ENCODE peak calls at places on chromosomes 7 and 10, in ten cellular contexts. W is CD8-positive, alpha-beta T cell; A is gastrocnemius medialis; B is cardiac muscle cell; E is psoas muscle; R is mesendoderm; S is BJ; G is left ventricle myocardium inferior; D is PC-9; F is Peyer's patch. H is an unnamed sample. For H3K27me3, the result is how much of the 10 kb centered on the place peaks cover.

GRCh38 chr10:80501913-80502521 is 35.7 kb upstream of the SH2D4B start:
- DNase-seq in A (no peak), G (no peak), E (peak), F (no peak), D (peak), R (peak), S (no peak), B (no peak), W (no peak), H (no peak)

GRCh38 chr7:155568335-155568660 is 21.9 kb upstream of the CNPY1 start:
- DNase-seq in A (no peak), F (no peak), D (no peak), W (no peak), S (no peak), R (no peak), G (no peak), E (no peak), B (no peak), H (no peak)

GRCh38 chr7:130875901-130876300 is 141.9 kb upstream of the KLF14 start:
- DNase-seq in F (no peak), E (no peak), W (no peak), S (no peak), A (no peak), B (no peak), R (no peak), G (no peak), D (no peak), H (no peak)

GRCh38 chr7:74051629-74052410 is 23.8 kb downstream of the ELN start:
- DNase-seq in R (peak), S (no peak), D (peak), F (peak), A (no peak), W (no peak), B (peak), G (no peak), E (peak), H (no peak)

GRCh38 chr7:28190077-28190476 is 9.5 kb upstream of the JAZF1 start:
- DNase-seq in E (no peak), R (peak), S (no peak), F (no peak), B (peak), D (no peak), A (no peak), G (no peak), W (no peak), H (no peak)

GRCh38 chr10:14543904-14544210 is 213.1 kb upstream of the FRMD4A start:
- DNase-seq in S (no peak), F (no peak), A (no peak), D (no peak), E (no peak), B (no peak), W (no peak), R (no peak), G (no peak), H (no peak)

GRCh38 chr7:80150621-80151273 is 16.1 kb downstream of the GNAI1 start:
- DNase-seq in E (no peak), B (peak), D (no peak), W (no peak), F (no peak), G (no peak), A (no peak), S (no peak), R (peak), H (no peak)

GRCh38 chr7:107961399-107961798 is 41.6 kb downstream of the LAMB1 start:
- DNase-seq in A (peak), F (no peak), W (no peak), S (no peak), E (peak), G (peak), D (no peak), B (peak), R (no peak), H (peak)

GRCh38 chr10:58439632-58440364 is 54.6 kb downstream of the TFAM start:
- DNase-seq in B (no peak), F (no peak), R (no peak), A (no peak), G (no peak), E (no peak), D (no peak), S (no peak), W (no peak), H (no peak)

GRCh38 chr7:32532086-32532485 is 36.8 kb downstream of the AVL9 start:
- DNase-seq in S (no peak), B (no peak), F (no peak), A (no peak), R (no peak), E (no peak), D (no peak), W (no peak), G (no peak), H (no peak)

GRCh38 chr7:142585425-142585824 is 163.8 kb upstream of the PRSS1 start:
- DNase-seq in R (peak), E (no peak), F (no peak), G (no peak), B (no peak), S (no peak), W (no peak), A (no peak), D (no peak), H (no peak)

GRCh38 chr10:71460615-71461014 is 63.9 kb downstream of the CDH23 start:
- DNase-seq in S (no peak), F (no peak), R (no peak), D (no peak), G (no peak), A (no peak), E (no peak), B (no peak), W (no peak), H (no peak)

GRCh38 chr7:24427048-24427447 is 143.1 kb downstream of the NPY start:
- DNase-seq in R (peak), G (no peak), F (no peak), A (no peak), B (no peak), S (no peak), W (no peak), E (no peak), D (no peak), H (no peak)

GRCh38 chr7:66099551-66100407 is 14.9 kb upstream of the CRCP start:
- DNase-seq in E (peak), D (peak), B (peak), R (peak), A (peak), G (peak), W (no peak), S (peak), F (peak), H (peak)

GRCh38 chr7:116086547-116086946 is 56.0 kb upstream of the TFEC start:
- DNase-seq in B (no peak), D (no peak), W (no peak), E (no peak), S (no peak), F (no peak), G (no peak), R (no peak), A (no peak), H (no peak)

GRCh38 chr10:68088744-68089143 is 13.7 kb upstream of the HERC4 start:
- DNase-seq in A (no peak), F (no peak), W (no peak), E (no peak), B (peak), R (no peak), G (no peak), D (peak), S (no peak), H (no peak)

GRCh38 chr10:26637521-26638275 is 59.8 kb upstream of the PDSS1 start:
- DNase-seq in B (no peak), W (no peak), G (no peak), A (no peak), R (no peak), F (no peak), S (no peak), D (no peak), E (no peak), H (no peak)

GRCh38 chr7:63899691-63900393 is 98.8 kb upstream of the ZNF722 start:
- DNase-seq in S (no peak), F (peak), G (peak), R (no peak), W (peak), A (peak), D (no peak), B (no peak), E (peak), H (peak)

GRCh38 chr7:142802301-142802700 is 31.5 kb downstream of the PRSS2 start:
- DNase-seq in E (no peak), D (peak), W (no peak), A (no peak), G (no peak), S (no peak), F (no peak), B (no peak), R (no peak), H (no peak)

GRCh38 chr10:14253711-14254110 is 77.0 kb downstream of the FRMD4A start:
- DNase-seq in G (no peak), D (peak), B (peak), F (no peak), R (no peak), W (no peak), S (no peak), A (no peak), E (no peak), H (no peak)

GRCh38 chr10:35639021-35639521 is 3.0 kb downstream of the FZD8 start:
- DNase-seq in E (no peak), W (no peak), S (no peak), R (peak), B (no peak), A (no peak), F (no peak), D (no peak), G (no peak), H (no peak)

GRCh38 chr7:105677803-105678583 is 96.7 kb upstream of the EFCAB10 start:
- DNase-seq in R (no peak), S (no peak), W (peak), D (no peak), E (no peak), F (no peak), B (no peak), G (no peak), A (no peak), H (no peak)

GRCh38 chr10:101021692-101022251 is 9.2 kb downstream of the PDZD7 start:
- DNase-seq in R (no peak), A (no peak), S (no peak), G (no peak), E (peak), B (no peak), W (no peak), F (no peak), D (no peak), H (no peak)

GRCh38 chr7:121336579-121336978 is 7.8 kb downstream of the WNT16 start:
- DNase-seq in B (no peak), G (no peak), R (no peak), E (no peak), S (no peak), D (no peak), A (no peak), F (no peak), W (no peak), H (no peak)

DNA sequence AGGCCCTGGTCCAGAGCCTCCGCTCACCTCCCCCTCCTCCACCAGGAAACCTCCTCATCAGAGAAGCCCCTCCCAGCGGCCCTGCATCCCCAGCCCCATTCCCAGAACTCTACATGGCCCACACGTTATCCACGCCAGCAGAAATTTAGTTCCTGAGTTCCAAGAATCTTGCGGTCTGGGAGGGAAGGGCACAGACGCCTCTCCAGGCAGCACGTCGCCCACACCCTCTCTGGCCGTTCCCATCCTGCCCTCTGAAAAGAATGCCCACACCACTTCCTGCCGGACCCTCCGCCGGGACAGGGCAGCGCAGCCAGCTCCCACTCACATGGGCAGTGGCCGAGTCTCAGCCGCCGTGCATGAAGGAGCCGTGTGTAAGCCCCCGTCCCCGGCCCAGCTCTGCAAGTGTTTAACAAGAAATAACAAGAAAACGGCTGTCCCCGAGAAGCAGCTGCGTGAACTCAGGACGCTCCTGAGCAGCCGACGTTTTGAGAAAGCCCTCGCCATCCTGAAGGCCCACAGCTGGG is 17.3 kb downstream of the ADGRA1 start:
- DNase-seq in E (no peak), W (no peak), F (no peak), A (no peak), B (peak), D (no peak), R (no peak), S (no peak), G (no peak), H (no peak)
- H3K4me3 ChIP-seq in E (no peak), W (no peak), F (no peak), A (no peak), B (no peak), D (no peak), R (no peak), S (no peak), G (no peak), H (no peak)

GRCh38 chr7:128103498-128104108 is 72.4 kb upstream of the LRRC4 start:
- DNase-seq in E (peak), A (no peak), B (peak), D (no peak), W (no peak), S (no peak), F (peak), R (no peak), G (peak), H (peak)
- H3K27me3 ChIP-seq in E (under half), A (under half), B (under half), D (under half), W (under half), S (under half), F (under half), R (under half), G (half or more), H (under half)

GRCh38 chr7:70630647-70631457 is 501.1 kb upstream of the GALNT17 start:
- DNase-seq in F (no peak), W (no peak), R (no peak), D (no peak), S (no peak), G (peak), B (peak), E (peak), A (no peak), H (no peak)
- H3K4me3 ChIP-seq in F (no peak), W (no peak), R (no peak), D (no peak), S (no peak), G (no peak), B (no peak), E (no peak), A (no peak), H (no peak)

DNA sequence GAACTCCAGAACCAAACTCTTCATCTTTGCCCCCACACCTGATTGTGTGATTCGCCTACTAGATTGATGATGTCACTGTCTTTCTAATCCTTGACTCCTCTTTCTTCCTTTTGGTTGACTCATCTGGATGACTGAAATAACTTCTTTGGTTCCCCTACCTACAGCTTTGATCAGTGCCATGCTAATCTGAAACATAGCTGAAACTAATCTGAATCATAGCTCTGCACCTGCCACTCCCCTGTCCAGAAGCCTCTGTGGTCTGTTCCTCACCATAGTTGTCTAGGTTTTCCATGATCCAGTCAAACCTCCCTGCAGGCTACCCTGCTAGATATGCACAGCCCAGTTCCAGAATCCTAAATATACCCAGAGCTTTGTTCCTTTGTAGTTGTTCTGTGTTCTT is 51.9 kb downstream of the ZNF365 start:
- DNase-seq in S (no peak), D (peak), E (no peak), R (peak), A (no peak), G (no peak), W (no peak), F (no peak), B (no peak), H (no peak)
- H3K27me3 ChIP-seq in S (under half), D (under half), E (under half), R (under half), A (under half), G (under half), W (under half), F (under half), B (under half), H (under half)

GRCh38 chr7:157007470-157008066 is 2.9 kb downstream of the MNX1 start:
- DNase-seq in R (peak), B (no peak), S (no peak), E (no peak), D (no peak), F (no peak), A (no peak), W (no peak), G (no peak), H (no peak)
- H3K4me3 ChIP-seq in R (no peak), B (no peak), S (no peak), E (no peak), D (no peak), F (no peak), A (no peak), W (no peak), G (no peak), H (no peak)

H was measured in heart right ventricle.